ENCODE peak calls at places on chromosome 1, in four cellular contexts. V is NCI-H1092, G is breast epithelium, M is D341Med. R is an unnamed sample.

GRCh38 chr1:12722626-12723025 is 6.7 kb downstream of the AADACL3 start:
- DNase-seq in V (no peak), G (no peak), M (no peak), R (no peak)

GRCh38 chr1:190436615-190437014 is 41.0 kb downstream of the BRINP3 start:
- DNase-seq in G (no peak), V (peak), M (peak), R (peak)

GRCh38 chr1:205340674-205341073 is 16.0 kb downstream of the KLHDC8A start:
- DNase-seq in G (no peak), V (no peak), M (no peak), R (no peak)

GRCh38 chr1:24688621-24689195 is 45.6 kb downstream of the SRRM1 start:
- DNase-seq in M (peak), G (peak), V (peak), R (peak)

GRCh38 chr1:61770131-61770530 is 27.9 kb downstream of the PATJ start:
- DNase-seq in M (no peak), G (no peak), V (no peak), R (no peak)

GRCh38 chr1:31428436-31429221 is 15.6 kb downstream of the SERINC2 start:
- DNase-seq in V (no peak), M (no peak), G (no peak), R (no peak)

GRCh38 chr1:121443131-121443530 is 258.4 kb downstream of the SRGAP2C start:
- DNase-seq in M (no peak), G (no peak), V (no peak), R (no peak)

GRCh38 chr1:40701684-40702083 is 10.2 kb downstream of the NFYC start:
- DNase-seq in G (no peak), M (no peak), V (no peak), R (no peak)

GRCh38 chr1:110059133-110059863 is 11.2 kb downstream of the ALX3 start:
- DNase-seq in M (no peak), G (no peak), V (no peak), R (no peak)

GRCh38 chr1:66278260-66279046 is 255.5 kb upstream of the SGIP1 start:
- DNase-seq in G (no peak), M (no peak), V (no peak), R (peak)

GRCh38 chr1:156600733-156601121 is 552 bp downstream of the GPATCH4 start:
- DNase-seq in M (no peak), G (no peak), V (no peak), R (no peak)

GRCh38 chr1:56966698-56966999 is 834 bp upstream of the C8B start:
- DNase-seq in G (no peak), V (no peak), M (no peak), R (no peak)

GRCh38 chr1:36287595-36287994 is 18.6 kb upstream of the SH3D21 start:
- DNase-seq in V (no peak), G (no peak), M (no peak), R (no peak)

GRCh38 chr1:110515896-110516295 is 3.1 kb downstream of the KCNA10 start:
- DNase-seq in G (no peak), M (no peak), V (no peak), R (no peak)

GRCh38 chr1:39321979-39322378 is 117.5 kb downstream of the MACF1 start:
- DNase-seq in M (no peak), V (no peak), G (no peak), R (no peak)

GRCh38 chr1:65198095-65198494 is 50.1 kb downstream of the AK4 start:
- DNase-seq in M (no peak), G (no peak), V (no peak), R (no peak)

GRCh38 chr1:155085504-155086181 is 7.0 kb downstream of the EFNA3 start:
- DNase-seq in M (peak), V (no peak), G (peak), R (no peak)

GRCh38 chr1:109882288-109883245 is 28.1 kb upstream of the CSF1 start:
- DNase-seq in V (no peak), G (no peak), M (no peak), R (no peak)

GRCh38 chr1:243957141-243957540 is 93.9 kb upstream of the ZBTB18 start:
- DNase-seq in M (no peak), G (no peak), V (no peak), R (no peak)

GRCh38 chr1:116855788-116856187 is 53.9 kb upstream of the PTGFRN start:
- DNase-seq in V (peak), M (no peak), G (no peak), R (peak)